ENCODE peak calls at places on chromosomes 11 and 22, in eight cellular contexts. I is right cardiac atrium, X is tibial nerve, V is HFFc6, A is HuH-7.5, F is NCI-H1930, S is AG09309, Z is stomach. B is an unnamed sample.

GRCh38 chr11:69854719-69855118 is 35.5 kb upstream of the FGF3 start:
- DNase-seq in A (no peak), Z (no peak), I (no peak), S (no peak), F (no peak), V (peak; percentile 49), X (no peak), B (no peak)

GRCh38 chr22:44437493-44438015 is 60.5 kb downstream of the RTL6 start:
- DNase-seq in F (no peak), A (no peak), V (no peak), Z (no peak), S (no peak), X (no peak), I (no peak), B (no peak)

GRCh38 chr11:119352857-119353260 is 6.4 kb upstream of the MFRP start:
- DNase-seq in S (no peak), Z (peak; percentile 70), F (no peak), A (peak; percentile 88), X (no peak), I (peak; percentile 71), V (no peak), B (no peak)

GRCh38 chr11:118699508-118700220 is 20.2 kb upstream of the TREH start:
- DNase-seq in V (no peak), S (no peak), X (no peak), A (no peak), I (no peak), Z (no peak), F (no peak), B (no peak)

GRCh38 chr22:49553518-49554295 is 274.0 kb downstream of the BRD1 start:
- DNase-seq in I (no peak), S (no peak), A (no peak), F (no peak), V (no peak), Z (no peak), X (no peak), B (no peak)

GRCh38 chr22:36239401-36240171 is at the start of gene APOL2:
- DNase-seq in I (peak; percentile 92), F (peak; percentile 34), Z (peak; percentile 90), X (peak; percentile 89), A (peak; percentile 79), S (peak; percentile 80), V (peak; percentile 93), B (peak; percentile 69)

GRCh38 chr22:21766933-21767462 is 31.4 kb upstream of the YPEL1 start:
- DNase-seq in Z (peak; percentile 29), V (no peak), S (no peak), F (no peak), I (no peak), A (no peak), X (no peak), B (no peak)

GRCh38 chr11:112024178-112024777 is 930 bp upstream of the DLAT start:
- DNase-seq in X (no peak), V (no peak), Z (no peak), I (no peak), F (no peak), S (no peak), A (no peak), B (no peak)

GRCh38 chr22:21108379-21109115 is 62.8 kb downstream of the LRRC74B start:
- DNase-seq in X (no peak), V (no peak), A (no peak), Z (no peak), F (no peak), S (no peak), I (no peak), B (no peak)

GRCh38 chr11:63769044-63769718 is 606 bp upstream of the ZFTA start:
- DNase-seq in Z (no peak), F (no peak), X (no peak), A (peak; percentile 43), I (peak; percentile 84), V (no peak), S (no peak), B (no peak)

GRCh38 chr22:32354360-32355351 is 3.0 kb upstream of the RFPL3 start:
- DNase-seq in V (peak; percentile 58), I (no peak), Z (no peak), S (no peak), A (no peak), F (no peak), X (no peak), B (no peak)

GRCh38 chr11:131038597-131038996 is 122.3 kb upstream of the SNX19 start:
- DNase-seq in X (no peak), F (peak; percentile 24), Z (no peak), A (no peak), I (no peak), S (no peak), V (peak; percentile 16), B (no peak)

GRCh38 chr22:42439821-42440674 is 7.8 kb upstream of the NFAM1 start:
- DNase-seq in S (no peak), F (no peak), X (peak; percentile 40), I (peak; percentile 83), A (no peak), Z (peak; percentile 30), V (no peak), B (no peak)

GRCh38 chr22:41274856-41275255 is 11.1 kb downstream of the RANGAP1 start:
- DNase-seq in Z (no peak), X (no peak), V (no peak), S (no peak), F (no peak), I (no peak), A (no peak), B (no peak)